ENCODE peak calls at places on chromosomes 13 and 19, in six cellular contexts. O is spleen, F is MM.1S, U is transverse colon, X is PC-3, G is neural progenitor cell. C is an unnamed sample. For H3K9me3 and H3K4me1, the result is how much of the 10 kb centered on the place peaks cover.

GRCh38 chr19:7928334-7928706 is 2.4 kb upstream of the CTXN1 start:
- DNase-seq in O (no peak), G (no peak), X (no peak), U (no peak), F (no peak), C (no peak)

GRCh38 chr13:45310341-45311138 is 30.4 kb downstream of the TPT1 start:
- DNase-seq in U (no peak), G (no peak), F (no peak), X (no peak), O (no peak), C (no peak)

GRCh38 chr19:12065100-12065538 is 588 bp downstream of the ZNF844 start:
- DNase-seq in F (no peak), G (no peak), X (no peak), U (peak), O (no peak), C (no peak)

GRCh38 chr13:41352935-41353801 is 42.1 kb downstream of the NAA16 start:
- DNase-seq in U (no peak), X (peak), F (peak), O (no peak), G (peak), C (peak)

GRCh38 chr13:113788413-113789135 is 29.5 kb downstream of the TMEM255B start:
- DNase-seq in X (no peak), F (no peak), O (peak), G (no peak), U (no peak), C (no peak)

GRCh38 chr13:100984349-100984748 is 309.8 kb upstream of the TMTC4 start:
- DNase-seq in O (no peak), X (no peak), G (no peak), F (no peak), U (no peak), C (no peak)

GRCh38 chr19:43820098-43820860 is 6.8 kb upstream of the ZNF283 start:
- DNase-seq in U (no peak), O (no peak), G (no peak), F (no peak), X (no peak), C (peak)

GRCh38 chr19:31350693-31351211 is 1.5 kb upstream of the TSHZ3 start:
- DNase-seq in F (no peak), G (peak), U (peak), X (peak), O (peak), C (peak)

DNA sequence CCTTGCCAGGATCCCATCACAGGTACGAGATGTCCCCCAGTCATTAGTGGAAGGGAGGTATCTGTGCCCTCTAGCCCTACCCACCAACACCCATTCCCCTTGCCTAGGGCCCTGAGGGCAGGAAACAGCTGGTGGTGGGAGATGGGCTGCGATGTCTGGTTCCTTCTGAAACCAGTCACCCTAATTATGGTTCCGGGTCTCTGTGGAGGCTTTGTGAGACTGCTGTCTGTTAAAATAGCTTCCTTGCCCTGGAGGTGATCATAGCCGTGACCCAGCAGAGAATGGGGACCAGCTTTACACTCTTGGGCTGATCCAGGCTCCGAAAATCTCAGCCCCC is 5.5 kb downstream of the ALDH16A1 start:
- DNase-seq in F (peak), U (no peak), G (no peak), X (no peak), O (no peak), C (no peak)
- H3K27ac ChIP-seq in F (peak), U (peak), G (no peak), X (no peak), O (peak), C (peak)

DNA sequence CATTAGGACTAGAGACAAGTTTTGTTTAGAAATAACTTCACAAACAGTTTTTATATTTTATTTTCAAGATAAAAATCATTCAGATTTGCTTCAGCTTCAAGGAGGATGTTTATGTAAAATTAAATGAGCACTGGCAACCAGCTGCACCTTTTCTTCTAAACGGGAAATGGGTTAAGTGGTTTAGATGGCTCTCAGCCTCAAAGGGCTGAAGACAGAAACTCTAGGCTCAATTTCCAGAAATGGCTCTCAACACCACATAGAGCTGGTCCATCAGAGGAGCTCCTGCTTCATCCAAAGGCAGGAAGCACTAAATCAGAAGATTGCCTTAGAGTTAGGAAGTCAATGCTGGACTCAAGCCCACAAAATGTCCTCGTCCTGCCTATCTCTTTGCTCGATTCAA is 74.7 kb downstream of the ZNF429 start:
- DNase-seq in F (no peak), O (no peak), X (no peak), G (no peak), U (no peak), C (no peak)
- H3K9me3 ChIP-seq in F (under half), O (under half), X (under half), G (under half), U (under half), C (under half)

GRCh38 chr19:17331254-17331558 is 3.4 kb downstream of the ANO8 start:
- DNase-seq in F (no peak), X (no peak), G (no peak), U (no peak), O (no peak), C (no peak)
- H3K4me1 ChIP-seq in F (under half), X (under half), G (under half), U (under half), O (half or more), C (under half)

GRCh38 chr13:99656092-99656745 is 154.9 kb downstream of the TM9SF2 start:
- DNase-seq in X (peak), G (peak), U (peak), O (peak), F (peak), C (peak)
- H3K27ac ChIP-seq in X (no peak), G (no peak), U (no peak), O (no peak), F (no peak), C (peak)

DNA sequence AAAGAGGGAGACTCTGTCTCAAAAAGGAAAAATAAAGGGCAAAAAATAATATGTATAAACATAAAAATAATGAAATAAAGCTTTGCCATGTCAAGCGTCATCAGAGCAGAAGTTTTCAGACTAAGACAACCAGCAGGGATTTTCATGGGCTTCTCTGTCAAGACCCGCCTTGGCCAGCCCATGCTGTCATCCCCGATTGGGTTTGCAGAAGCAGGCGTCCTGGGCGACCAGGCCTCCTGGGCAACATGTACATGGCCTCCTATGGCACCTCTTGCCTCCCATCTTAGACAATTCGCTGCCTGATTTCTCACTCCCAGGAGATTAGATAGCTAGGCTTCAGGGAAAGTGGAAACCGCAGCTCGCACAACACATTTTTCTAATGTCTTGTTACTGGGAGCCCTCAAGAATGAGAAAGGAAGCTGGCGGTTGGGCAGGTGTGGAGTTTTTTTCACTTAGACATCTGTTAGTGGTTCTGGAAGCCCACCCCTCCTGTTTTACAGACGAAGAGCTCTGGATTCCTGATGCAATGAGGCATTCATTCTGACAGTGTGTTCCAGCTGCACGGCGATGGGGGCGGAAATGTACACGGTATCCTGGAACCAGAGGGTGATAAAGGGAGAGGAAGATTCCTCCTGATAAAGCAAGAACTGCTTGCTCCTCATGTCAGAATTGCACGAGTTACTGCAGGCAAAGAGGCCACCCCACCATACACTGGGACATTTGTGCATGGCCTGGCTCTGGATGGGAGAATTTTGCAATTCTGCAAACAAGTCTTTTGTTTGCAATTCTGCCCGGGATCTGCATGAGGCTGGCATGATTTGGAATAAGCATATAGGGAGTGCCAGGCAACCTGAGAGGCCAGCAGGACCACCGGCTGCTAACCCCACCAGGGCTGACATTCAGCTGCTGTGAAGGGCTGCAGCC is 47.4 kb upstream of the KATNAL1 start:
- DNase-seq in U (no peak), G (no peak), O (peak), X (no peak), F (no peak), C (no peak)
- H3K9me3 ChIP-seq in U (under half), G (under half), O (under half), X (under half), F (under half), C (under half)

DNA sequence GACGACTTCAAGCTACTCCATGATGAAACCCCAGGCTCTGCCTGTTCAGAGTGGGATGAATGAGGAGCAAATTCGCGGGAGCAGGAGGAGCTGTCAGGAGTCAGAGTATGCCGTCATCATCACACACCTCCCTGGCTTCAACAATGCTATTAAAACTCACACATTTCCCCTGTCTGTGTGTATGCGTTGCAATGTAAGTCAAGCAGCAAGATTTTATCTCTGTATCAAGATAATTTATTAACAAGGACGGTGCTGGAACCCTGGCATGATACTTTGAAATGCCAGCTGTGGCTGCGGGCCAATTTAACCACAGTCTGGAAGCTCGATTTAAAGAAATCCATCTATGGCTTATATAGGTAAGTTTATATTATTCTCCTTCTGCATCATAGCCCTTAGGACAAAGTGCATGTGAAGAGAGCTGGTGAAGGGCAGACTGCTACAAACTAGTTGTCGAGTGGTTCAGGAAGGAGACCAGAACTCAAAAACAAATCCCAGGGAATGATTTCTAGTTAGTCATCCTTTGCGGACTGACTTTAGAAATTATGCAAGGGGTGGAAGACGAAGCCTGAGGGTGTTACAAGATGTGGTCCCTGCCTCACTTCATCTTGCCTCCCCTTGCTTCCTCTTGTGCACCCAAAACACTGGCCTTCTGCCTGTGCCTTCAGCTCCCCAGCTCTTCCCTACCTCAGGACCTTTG is 486.5 kb downstream of the COG6 start:
- DNase-seq in G (no peak), O (no peak), F (no peak), X (no peak), U (no peak), C (no peak)
- H3K4me1 ChIP-seq in G (under half), O (under half), F (under half), X (under half), U (under half), C (under half)

C was measured in CD4-positive, alpha-beta memory T cell.